ENCODE peak calls at places on chromosomes 4 and X, in eight cellular contexts. X, V, J, O, F, N, M and Y are unnamed samples.

GRCh38 chr4:7190668-7191545 is 1.4 kb upstream of the SORCS2 start:
- DNase-seq in M (no peak), J (no peak), F (peak), O (no peak), X (no peak), V (no peak), N (no peak), Y (no peak)

GRCh38 chr4:67549123-67549522 is 3.8 kb upstream of the CENPC start:
- DNase-seq in X (no peak), V (no peak), M (peak), J (no peak), N (peak), O (no peak), F (no peak), Y (peak)

GRCh38 chr4:1604181-1604705 is 79.9 kb downstream of the FAM53A start:
- DNase-seq in F (peak), N (peak), X (no peak), M (no peak), J (no peak), O (no peak), V (no peak), Y (peak)

GRCh38 chrX:11908371-11908770 is 150.3 kb downstream of the MSL3 start:
- DNase-seq in X (no peak), O (no peak), N (peak), M (peak), F (no peak), V (no peak), J (peak), Y (peak)

GRCh38 chrX:12949205-12949926 is 25.5 kb upstream of the TMSB4X start:
- DNase-seq in M (no peak), F (no peak), V (no peak), X (no peak), N (peak), O (no peak), J (no peak), Y (peak)

GRCh38 chrX:151699746-151700145 is 4.5 kb downstream of the PRRG3 start:
- DNase-seq in J (no peak), V (no peak), M (no peak), F (no peak), N (no peak), X (no peak), O (no peak), Y (no peak)

GRCh38 chr4:128288689-128289106 is 1.1 kb upstream of the PGRMC2 start:
- DNase-seq in V (no peak), M (peak), J (no peak), O (no peak), F (no peak), X (no peak), N (peak), Y (peak)

GRCh38 chrX:133670394-133670793 is 255.1 kb upstream of the GPC4 start:
- DNase-seq in F (no peak), X (no peak), O (peak), J (no peak), V (no peak), M (peak), N (peak), Y (peak)

GRCh38 chr4:115228851-115229250 is 115.4 kb upstream of the NDST4 start:
- DNase-seq in O (no peak), V (no peak), N (no peak), J (no peak), X (no peak), F (no peak), M (no peak), Y (no peak)

GRCh38 chrX:119419146-119419545 is 20.0 kb downstream of the SLC25A43 start:
- DNase-seq in N (no peak), F (no peak), O (no peak), X (no peak), M (no peak), V (no peak), J (no peak), Y (no peak)

GRCh38 chr4:99190336-99190735 is 28.7 kb downstream of the ADH6 start:
- DNase-seq in J (no peak), X (no peak), N (no peak), O (no peak), M (no peak), F (no peak), V (no peak), Y (no peak)

GRCh38 chr4:184573701-184574100 is 75.5 kb downstream of the CASP3 start:
- DNase-seq in V (no peak), M (no peak), N (no peak), O (no peak), F (no peak), X (no peak), J (no peak), Y (no peak)

GRCh38 chrX:2710041-2710471 is 19.0 kb downstream of the CD99 start:
- DNase-seq in X (no peak), F (no peak), V (no peak), M (peak), J (no peak), N (peak), O (no peak), Y (peak)

GRCh38 chrX:20252392-20253231 is 14.1 kb downstream of the RPS6KA3 start:
- DNase-seq in O (peak), N (peak), F (peak), X (no peak), J (peak), V (peak), M (peak), Y (peak)

GRCh38 chr4:8645753-8646124 is 53.2 kb downstream of the CPZ start:
- DNase-seq in M (no peak), X (no peak), O (no peak), N (no peak), F (no peak), J (no peak), V (no peak), Y (no peak)

GRCh38 chr4:1799364-1799996 is 6.4 kb downstream of the FGFR3 start:
- DNase-seq in F (no peak), M (no peak), X (no peak), J (no peak), O (no peak), V (no peak), N (no peak), Y (no peak)

GRCh38 chr4:183729430-183730328 is 70.6 kb downstream of the TRAPPC11 start:
- DNase-seq in M (no peak), X (no peak), J (no peak), V (no peak), N (peak), F (no peak), O (no peak), Y (peak)

GRCh38 chr4:56732301-56732700 is 51.2 kb upstream of the HOPX start:
- DNase-seq in M (no peak), V (no peak), X (no peak), N (no peak), J (no peak), F (no peak), O (no peak), Y (no peak)

GRCh38 chr4:45423876-45424275 is 697.5 kb upstream of the GNPDA2 start:
- DNase-seq in O (no peak), J (no peak), F (no peak), X (no peak), N (no peak), V (no peak), M (no peak), Y (no peak)

GRCh38 chrX:78708171-78708570 is 39.3 kb upstream of the LPAR4 start:
- DNase-seq in X (no peak), F (no peak), M (peak), J (peak), O (no peak), V (no peak), N (peak), Y (no peak)

GRCh38 chrX:39414290-39414847 is 613.1 kb downstream of the MID1IP1 start:
- DNase-seq in X (no peak), N (no peak), O (no peak), J (no peak), M (no peak), F (no peak), V (no peak), Y (no peak)

GRCh38 chr4:176988226-176988625 is 195.5 kb upstream of the VEGFC start:
- DNase-seq in J (no peak), M (peak), F (no peak), V (no peak), N (peak), O (no peak), X (no peak), Y (peak)

GRCh38 chr4:36414248-36414647 is 132.8 kb downstream of the DTHD1 start:
- DNase-seq in O (no peak), N (no peak), X (no peak), M (no peak), J (no peak), F (no peak), V (no peak), Y (no peak)

GRCh38 chrX:101462892-101463291 is 22.4 kb upstream of the ARMCX4 start:
- DNase-seq in V (no peak), N (peak), X (no peak), F (no peak), O (no peak), M (peak), J (no peak), Y (no peak)

GRCh38 chr4:187961961-187962360 is 33.6 kb upstream of the ZFP42 start:
- DNase-seq in X (no peak), N (no peak), M (no peak), V (no peak), O (no peak), F (no peak), J (no peak), Y (no peak)

GRCh38 chrX:75084757-75085156 is 71.3 kb downstream of the ABCB7 start:
- DNase-seq in X (no peak), M (no peak), J (no peak), O (no peak), F (no peak), V (no peak), N (no peak), Y (no peak)

GRCh38 chrX:64975491-64975890 is 759 bp downstream of the ZC4H2 start:
- DNase-seq in V (no peak), X (no peak), O (peak), F (peak), J (peak), M (peak), N (peak), Y (peak)

GRCh38 chr4:159400782-159401712 is 298.2 kb downstream of the RAPGEF2 start:
- DNase-seq in J (no peak), V (no peak), N (no peak), X (no peak), M (no peak), F (no peak), O (no peak), Y (no peak)

GRCh38 chrX:97751735-97752134 is 868.0 kb downstream of the RPA4 start:
- DNase-seq in O (no peak), F (no peak), M (no peak), J (no peak), N (no peak), V (no peak), X (no peak), Y (no peak)

GRCh38 chrX:15475486-15475885 is 17.6 kb downstream of the PIR start:
- DNase-seq in N (no peak), V (no peak), F (no peak), O (no peak), X (no peak), J (no peak), M (peak), Y (no peak)

GRCh38 chr4:182643801-182644311 is 273.3 kb downstream of the DCTD start:
- DNase-seq in M (no peak), V (no peak), F (peak), X (no peak), O (no peak), J (no peak), N (peak), Y (peak)

GRCh38 chr4:17165256-17165655 is 266.8 kb upstream of the LDB2 start:
- DNase-seq in M (no peak), O (no peak), F (no peak), J (no peak), X (no peak), V (no peak), N (no peak), Y (no peak)

GRCh38 chr4:26342328-26343040 is 21.7 kb downstream of the RBPJ start:
- DNase-seq in N (peak), J (no peak), V (no peak), F (no peak), O (no peak), X (no peak), M (no peak), Y (peak)

GRCh38 chr4:13067077-13067476 is 417.1 kb downstream of the RAB28 start:
- DNase-seq in O (no peak), V (no peak), X (no peak), J (no peak), N (no peak), F (no peak), M (no peak), Y (no peak)